ENCODE peak calls at places on chromosomes 12 and 14, in six cellular contexts. One of them, this sample, is unnamed.

GRCh38 chr14:66624319-66624937 is 116.5 kb downstream of the GPHN start:
- DNase-seq in PC-9: peak
- DNase-seq in brain microvascular endothelial cell: peak
- DNase-seq in pancreas: peak
- DNase-seq in left ventricle myocardium inferior: peak
- DNase-seq in lower lobe of right lung: no peak
- DNase-seq in this sample: no peak

GRCh38 chr12:77160931-77161330 is 95.6 kb upstream of the E2F7 start:
- DNase-seq in PC-9: no peak
- DNase-seq in brain microvascular endothelial cell: no peak
- DNase-seq in pancreas: no peak
- DNase-seq in left ventricle myocardium inferior: no peak
- DNase-seq in lower lobe of right lung: no peak
- DNase-seq in this sample: no peak

GRCh38 chr14:73254247-73255004 is 17.1 kb downstream of the PAPLN start:
- DNase-seq in PC-9: no peak
- DNase-seq in brain microvascular endothelial cell: no peak
- DNase-seq in pancreas: no peak
- DNase-seq in left ventricle myocardium inferior: no peak
- DNase-seq in lower lobe of right lung: no peak
- DNase-seq in this sample: peak

GRCh38 chr12:76706099-76706498 is 57.8 kb upstream of the ZDHHC17 start:
- DNase-seq in PC-9: no peak
- DNase-seq in brain microvascular endothelial cell: no peak
- DNase-seq in pancreas: no peak
- DNase-seq in left ventricle myocardium inferior: no peak
- DNase-seq in lower lobe of right lung: no peak
- DNase-seq in this sample: no peak

GRCh38 chr12:92987362-92987761 is 58.3 kb upstream of the EEA1 start:
- DNase-seq in PC-9: no peak
- DNase-seq in brain microvascular endothelial cell: peak
- DNase-seq in pancreas: no peak
- DNase-seq in left ventricle myocardium inferior: no peak
- DNase-seq in lower lobe of right lung: no peak
- DNase-seq in this sample: no peak

GRCh38 chr12:92369061-92369460 is 223.4 kb upstream of the BTG1 start:
- DNase-seq in PC-9: peak
- DNase-seq in brain microvascular endothelial cell: no peak
- DNase-seq in pancreas: no peak
- DNase-seq in left ventricle myocardium inferior: no peak
- DNase-seq in lower lobe of right lung: no peak
- DNase-seq in this sample: no peak

GRCh38 chr14:105187935-105188524 is 6.9 kb upstream of the NUDT14 start:
- DNase-seq in PC-9: no peak
- DNase-seq in brain microvascular endothelial cell: no peak
- DNase-seq in pancreas: no peak
- DNase-seq in left ventricle myocardium inferior: no peak
- DNase-seq in lower lobe of right lung: peak
- DNase-seq in this sample: no peak

GRCh38 chr12:38783304-38783703 is 122.1 kb downstream of the CPNE8 start:
- DNase-seq in PC-9: no peak
- DNase-seq in brain microvascular endothelial cell: no peak
- DNase-seq in pancreas: no peak
- DNase-seq in left ventricle myocardium inferior: no peak
- DNase-seq in lower lobe of right lung: no peak
- DNase-seq in this sample: no peak

GRCh38 chr14:90023176-90023896 is 38.5 kb upstream of the KCNK13 start:
- DNase-seq in PC-9: no peak
- DNase-seq in brain microvascular endothelial cell: no peak
- DNase-seq in pancreas: no peak
- DNase-seq in left ventricle myocardium inferior: no peak
- DNase-seq in lower lobe of right lung: no peak
- DNase-seq in this sample: no peak

GRCh38 chr14:101237241-101237616 is 324.1 kb upstream of the DIO3 start:
- DNase-seq in PC-9: no peak
- DNase-seq in brain microvascular endothelial cell: no peak
- DNase-seq in pancreas: no peak
- DNase-seq in left ventricle myocardium inferior: no peak
- DNase-seq in lower lobe of right lung: no peak
- DNase-seq in this sample: no peak

GRCh38 chr12:58502857-58503256 is 417.4 kb downstream of the LRIG3 start:
- DNase-seq in PC-9: no peak
- DNase-seq in brain microvascular endothelial cell: no peak
- DNase-seq in pancreas: no peak
- DNase-seq in left ventricle myocardium inferior: no peak
- DNase-seq in lower lobe of right lung: no peak
- DNase-seq in this sample: no peak

GRCh38 chr12:91893476-91893875 is 252.2 kb downstream of the BTG1 start:
- DNase-seq in PC-9: peak
- DNase-seq in brain microvascular endothelial cell: no peak
- DNase-seq in pancreas: no peak
- DNase-seq in left ventricle myocardium inferior: no peak
- DNase-seq in lower lobe of right lung: no peak
- DNase-seq in this sample: no peak

GRCh38 chr14:32471183-32471582 is 142.1 kb downstream of the AKAP6 start:
- DNase-seq in PC-9: no peak
- DNase-seq in brain microvascular endothelial cell: no peak
- DNase-seq in pancreas: no peak
- DNase-seq in left ventricle myocardium inferior: no peak
- DNase-seq in lower lobe of right lung: no peak
- DNase-seq in this sample: no peak

GRCh38 chr12:49706351-49707126 is 666 bp downstream of the FMNL3 start:
- DNase-seq in PC-9: peak
- DNase-seq in brain microvascular endothelial cell: peak
- DNase-seq in pancreas: peak
- DNase-seq in left ventricle myocardium inferior: peak
- DNase-seq in lower lobe of right lung: peak
- DNase-seq in this sample: no peak

GRCh38 chr12:104604995-104605675 is 148.4 kb downstream of the CHST11 start:
- DNase-seq in PC-9: no peak
- DNase-seq in brain microvascular endothelial cell: no peak
- DNase-seq in pancreas: no peak
- DNase-seq in left ventricle myocardium inferior: no peak
- DNase-seq in lower lobe of right lung: peak
- DNase-seq in this sample: no peak

GRCh38 chr12:95838125-95838524 is 20.6 kb upstream of the SNRPF start:
- DNase-seq in PC-9: peak
- DNase-seq in brain microvascular endothelial cell: peak
- DNase-seq in pancreas: no peak
- DNase-seq in left ventricle myocardium inferior: no peak
- DNase-seq in lower lobe of right lung: no peak
- DNase-seq in this sample: no peak

GRCh38 chr12:4109826-4110225 is 163.7 kb upstream of the CCND2 start:
- DNase-seq in PC-9: no peak
- DNase-seq in brain microvascular endothelial cell: no peak
- DNase-seq in pancreas: no peak
- DNase-seq in left ventricle myocardium inferior: no peak
- DNase-seq in lower lobe of right lung: no peak
- DNase-seq in this sample: no peak

GRCh38 chr12:4108803-4109345 is 164.7 kb upstream of the CCND2 start:
- DNase-seq in PC-9: no peak
- DNase-seq in brain microvascular endothelial cell: no peak
- DNase-seq in pancreas: no peak
- DNase-seq in left ventricle myocardium inferior: no peak
- DNase-seq in lower lobe of right lung: no peak
- DNase-seq in this sample: no peak

GRCh38 chr12:4107911-4108697 is 165.5 kb upstream of the CCND2 start:
- DNase-seq in PC-9: no peak
- DNase-seq in brain microvascular endothelial cell: no peak
- DNase-seq in pancreas: no peak
- DNase-seq in left ventricle myocardium inferior: no peak
- DNase-seq in lower lobe of right lung: no peak
- DNase-seq in this sample: no peak

GRCh38 chr12:4106617-4107016 is 166.9 kb upstream of the CCND2 start:
- DNase-seq in PC-9: no peak
- DNase-seq in brain microvascular endothelial cell: no peak
- DNase-seq in pancreas: no peak
- DNase-seq in left ventricle myocardium inferior: no peak
- DNase-seq in lower lobe of right lung: no peak
- DNase-seq in this sample: no peak

DNA sequence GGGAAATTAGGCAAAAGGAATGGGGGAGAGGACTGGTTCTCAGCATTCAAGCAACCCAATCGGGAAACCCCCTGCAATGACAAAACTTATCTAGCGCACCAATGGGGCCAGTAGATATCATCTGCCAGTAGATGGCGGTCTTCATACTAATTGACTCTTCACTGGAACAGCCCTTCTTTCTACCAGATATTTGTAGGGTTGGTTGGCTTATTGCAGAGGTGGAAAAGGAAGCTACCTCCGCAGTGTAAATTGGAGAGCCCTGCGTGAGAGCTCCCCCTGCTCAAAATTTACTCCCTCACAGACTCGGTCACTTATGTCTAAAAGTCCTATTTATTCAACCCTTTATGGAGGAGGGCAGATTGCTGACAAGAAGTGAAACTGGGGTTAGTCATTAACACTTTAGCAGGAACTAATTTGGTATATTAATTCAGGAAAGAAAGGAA is 166.1 kb upstream of the CCND2 start:
- DNase-seq in PC-9: no peak
- DNase-seq in brain microvascular endothelial cell: peak
- DNase-seq in pancreas: no peak
- DNase-seq in left ventricle myocardium inferior: no peak
- DNase-seq in lower lobe of right lung: no peak
- DNase-seq in this sample: no peak
- H3K4me3 ChIP-seq in PC-9: no peak
- H3K4me3 ChIP-seq in brain microvascular endothelial cell: no peak
- H3K4me3 ChIP-seq in pancreas: no peak
- H3K4me3 ChIP-seq in left ventricle myocardium inferior: no peak
- H3K4me3 ChIP-seq in lower lobe of right lung: no peak
- H3K4me3 ChIP-seq in this sample: no peak

GRCh38 chr14:22538671-22539228 is 50.3 kb downstream of the DAD1 start:
- DNase-seq in PC-9: no peak
- DNase-seq in brain microvascular endothelial cell: no peak
- DNase-seq in pancreas: no peak
- DNase-seq in left ventricle myocardium inferior: no peak
- DNase-seq in lower lobe of right lung: no peak
- DNase-seq in this sample: no peak

GRCh38 chr14:22535916-22536315 is 53.1 kb downstream of the DAD1 start:
- DNase-seq in PC-9: no peak
- DNase-seq in brain microvascular endothelial cell: no peak
- DNase-seq in pancreas: no peak
- DNase-seq in left ventricle myocardium inferior: no peak
- DNase-seq in lower lobe of right lung: no peak
- DNase-seq in this sample: no peak

GRCh38 chr14:22536853-22537338 is 52.1 kb downstream of the DAD1 start:
- DNase-seq in PC-9: peak
- DNase-seq in brain microvascular endothelial cell: peak
- DNase-seq in pancreas: peak
- DNase-seq in left ventricle myocardium inferior: no peak
- DNase-seq in lower lobe of right lung: no peak
- DNase-seq in this sample: no peak

GRCh38 chr14:22539831-22540230 is 49.2 kb downstream of the DAD1 start:
- DNase-seq in PC-9: no peak
- DNase-seq in brain microvascular endothelial cell: no peak
- DNase-seq in pancreas: no peak
- DNase-seq in left ventricle myocardium inferior: no peak
- DNase-seq in lower lobe of right lung: no peak
- DNase-seq in this sample: no peak

DNA sequence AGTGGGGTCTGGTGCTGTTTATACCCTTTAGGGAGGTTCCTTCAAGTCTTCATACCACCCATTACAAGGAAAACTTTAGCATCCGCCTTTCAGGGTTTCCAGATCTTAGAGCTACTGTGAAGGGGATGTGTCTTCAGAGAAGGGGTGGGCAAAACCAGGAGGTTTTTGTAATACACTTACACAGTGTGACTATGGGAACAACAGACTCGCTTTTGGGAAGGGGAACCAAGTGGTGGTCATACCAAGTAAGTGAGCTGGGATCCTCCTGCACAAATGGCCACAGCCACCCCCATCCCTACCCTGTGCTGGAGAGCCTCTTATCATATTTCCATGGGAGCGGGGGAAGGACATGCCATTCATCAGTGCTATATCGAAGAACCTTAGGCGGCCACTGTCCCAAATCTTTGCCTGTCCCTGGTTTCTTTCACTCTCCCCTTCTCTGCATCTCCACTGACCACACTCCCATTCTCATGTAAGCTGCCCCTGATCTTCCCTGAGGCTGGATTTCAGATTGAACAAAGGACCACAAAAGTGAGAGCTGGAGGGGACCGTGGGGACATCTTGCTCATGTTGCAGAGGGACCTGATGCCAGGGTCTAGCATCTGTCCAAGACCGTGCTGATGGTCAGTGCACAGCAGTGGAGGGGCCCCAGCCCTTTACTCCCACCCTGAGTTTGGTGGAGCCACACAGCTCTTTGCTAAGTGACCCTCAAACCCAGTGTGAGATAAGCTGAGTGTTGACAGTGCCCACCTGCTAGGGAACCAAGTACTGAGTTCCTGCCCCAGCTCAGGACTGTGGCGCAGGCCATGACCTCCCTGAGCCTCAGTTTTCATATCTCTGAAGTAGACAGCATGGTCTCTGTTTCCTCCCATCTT is 51.4 kb downstream of the DAD1 start:
- DNase-seq in PC-9: no peak
- DNase-seq in brain microvascular endothelial cell: no peak
- DNase-seq in pancreas: no peak
- DNase-seq in left ventricle myocardium inferior: no peak
- DNase-seq in lower lobe of right lung: no peak
- DNase-seq in this sample: no peak
- H3K4me3 ChIP-seq in PC-9: no peak
- H3K4me3 ChIP-seq in brain microvascular endothelial cell: no peak
- H3K4me3 ChIP-seq in pancreas: no peak
- H3K4me3 ChIP-seq in left ventricle myocardium inferior: no peak
- H3K4me3 ChIP-seq in lower lobe of right lung: no peak
- H3K4me3 ChIP-seq in this sample: no peak

GRCh38 chr12:132582582-132583279 is 27.7 kb downstream of the LRCOL1 start:
- DNase-seq in PC-9: no peak
- DNase-seq in brain microvascular endothelial cell: no peak
- DNase-seq in pancreas: no peak
- DNase-seq in left ventricle myocardium inferior: no peak
- DNase-seq in lower lobe of right lung: no peak
- DNase-seq in this sample: no peak

GRCh38 chr12:132584472-132584871 is 25.9 kb downstream of the LRCOL1 start:
- DNase-seq in PC-9: no peak
- DNase-seq in brain microvascular endothelial cell: no peak
- DNase-seq in pancreas: no peak
- DNase-seq in left ventricle myocardium inferior: no peak
- DNase-seq in lower lobe of right lung: no peak
- DNase-seq in this sample: no peak

GRCh38 chr12:132583736-132584135 is 26.6 kb downstream of the LRCOL1 start:
- DNase-seq in PC-9: no peak
- DNase-seq in brain microvascular endothelial cell: no peak
- DNase-seq in pancreas: no peak
- DNase-seq in left ventricle myocardium inferior: no peak
- DNase-seq in lower lobe of right lung: no peak
- DNase-seq in this sample: no peak

GRCh38 chr12:132582058-132582420 is 28.3 kb downstream of the LRCOL1 start:
- DNase-seq in PC-9: no peak
- DNase-seq in brain microvascular endothelial cell: no peak
- DNase-seq in pancreas: no peak
- DNase-seq in left ventricle myocardium inferior: no peak
- DNase-seq in lower lobe of right lung: no peak
- DNase-seq in this sample: no peak

GRCh38 chr12:132583311-132583710 is 27.1 kb downstream of the LRCOL1 start:
- DNase-seq in PC-9: no peak
- DNase-seq in brain microvascular endothelial cell: no peak
- DNase-seq in pancreas: no peak
- DNase-seq in left ventricle myocardium inferior: no peak
- DNase-seq in lower lobe of right lung: no peak
- DNase-seq in this sample: no peak
- H3K4me3 ChIP-seq in PC-9: no peak
- H3K4me3 ChIP-seq in brain microvascular endothelial cell: no peak
- H3K4me3 ChIP-seq in pancreas: no peak
- H3K4me3 ChIP-seq in left ventricle myocardium inferior: peak
- H3K4me3 ChIP-seq in lower lobe of right lung: peak
- H3K4me3 ChIP-seq in this sample: no peak

GRCh38 chr12:53749986-53750811 is 1.6 kb downstream of the CISTR start:
- DNase-seq in PC-9: no peak
- DNase-seq in brain microvascular endothelial cell: no peak
- DNase-seq in pancreas: no peak
- DNase-seq in left ventricle myocardium inferior: no peak
- DNase-seq in lower lobe of right lung: no peak
- DNase-seq in this sample: no peak
- H3K4me3 ChIP-seq in PC-9: no peak
- H3K4me3 ChIP-seq in brain microvascular endothelial cell: no peak
- H3K4me3 ChIP-seq in pancreas: no peak
- H3K4me3 ChIP-seq in left ventricle myocardium inferior: peak
- H3K4me3 ChIP-seq in lower lobe of right lung: peak
- H3K4me3 ChIP-seq in this sample: no peak

This sample was measured in spleen.